ENCODE peak calls at places on chromosomes 4 and X, in eight cellular contexts. One of them, this sample, is unnamed.

GRCh38 chrX:31237189-31237588 is 165.3 kb upstream of the FTHL17 start:
- DNase-seq in AG08395: no peak
- DNase-seq in ascending aorta: no peak
- DNase-seq in NCI-H1092: no peak
- DNase-seq in EH: no peak
- DNase-seq in PC-3: no peak
- DNase-seq in NCI-H1105 treated with DMSO at 0.1 percent for 48 hours: no peak
- DNase-seq in effector memory CD4-positive, alpha-beta T cell: no peak
- DNase-seq in this sample: no peak

GRCh38 chrX:41332408-41332987 is 1.5 kb upstream of the DDX3X start:
- DNase-seq in effector memory CD4-positive, alpha-beta T cell: no peak
- DNase-seq in ascending aorta: no peak
- DNase-seq in AG08395: no peak
- DNase-seq in EH: peak
- DNase-seq in NCI-H1105 treated with DMSO at 0.1 percent for 48 hours: peak
- DNase-seq in PC-3: no peak
- DNase-seq in NCI-H1092: no peak
- DNase-seq in this sample: no peak

GRCh38 chr4:138602664-138603063 is 360.5 kb upstream of the SLC7A11 start:
- DNase-seq in NCI-H1092: no peak
- DNase-seq in PC-3: no peak
- DNase-seq in NCI-H1105 treated with DMSO at 0.1 percent for 48 hours: no peak
- DNase-seq in effector memory CD4-positive, alpha-beta T cell: no peak
- DNase-seq in AG08395: peak
- DNase-seq in EH: peak
- DNase-seq in ascending aorta: no peak
- DNase-seq in this sample: no peak

GRCh38 chr4:113355550-113356371 is 306.3 kb downstream of the ANK2 start:
- DNase-seq in AG08395: peak
- DNase-seq in EH: peak
- DNase-seq in NCI-H1105 treated with DMSO at 0.1 percent for 48 hours: no peak
- DNase-seq in ascending aorta: no peak
- DNase-seq in PC-3: peak
- DNase-seq in effector memory CD4-positive, alpha-beta T cell: peak
- DNase-seq in NCI-H1092: no peak
- DNase-seq in this sample: peak

GRCh38 chr4:38560763-38561558 is 103.0 kb upstream of the KLF3 start:
- DNase-seq in EH: no peak
- DNase-seq in PC-3: peak
- DNase-seq in NCI-H1105 treated with DMSO at 0.1 percent for 48 hours: no peak
- DNase-seq in ascending aorta: no peak
- DNase-seq in AG08395: no peak
- DNase-seq in NCI-H1092: no peak
- DNase-seq in effector memory CD4-positive, alpha-beta T cell: no peak
- DNase-seq in this sample: no peak

GRCh38 chr4:80192937-80193336 is 4.4 kb upstream of the PRDM8 start:
- DNase-seq in PC-3: peak
- DNase-seq in NCI-H1092: no peak
- DNase-seq in effector memory CD4-positive, alpha-beta T cell: no peak
- DNase-seq in NCI-H1105 treated with DMSO at 0.1 percent for 48 hours: no peak
- DNase-seq in EH: peak
- DNase-seq in AG08395: peak
- DNase-seq in ascending aorta: no peak
- DNase-seq in this sample: no peak

GRCh38 chr4:88320174-88320779 is 35.9 kb upstream of the PPM1K start:
- DNase-seq in AG08395: no peak
- DNase-seq in EH: no peak
- DNase-seq in NCI-H1092: no peak
- DNase-seq in ascending aorta: no peak
- DNase-seq in PC-3: peak
- DNase-seq in NCI-H1105 treated with DMSO at 0.1 percent for 48 hours: no peak
- DNase-seq in effector memory CD4-positive, alpha-beta T cell: no peak
- DNase-seq in this sample: no peak

GRCh38 chrX:270848-271367 is 10.3 kb upstream of the PLCXD1 start:
- DNase-seq in NCI-H1092: no peak
- DNase-seq in effector memory CD4-positive, alpha-beta T cell: no peak
- DNase-seq in PC-3: no peak
- DNase-seq in ascending aorta: no peak
- DNase-seq in AG08395: no peak
- DNase-seq in EH: no peak
- DNase-seq in NCI-H1105 treated with DMSO at 0.1 percent for 48 hours: no peak
- DNase-seq in this sample: no peak

GRCh38 chrX:109710181-109710580 is 22.9 kb downstream of the ACSL4 start:
- DNase-seq in PC-3: no peak
- DNase-seq in NCI-H1092: no peak
- DNase-seq in effector memory CD4-positive, alpha-beta T cell: no peak
- DNase-seq in AG08395: no peak
- DNase-seq in EH: no peak
- DNase-seq in ascending aorta: no peak
- DNase-seq in NCI-H1105 treated with DMSO at 0.1 percent for 48 hours: no peak
- DNase-seq in this sample: no peak

GRCh38 chr4:158112612-158113011 is 60.2 kb downstream of the GASK1B start:
- DNase-seq in EH: no peak
- DNase-seq in PC-3: no peak
- DNase-seq in ascending aorta: no peak
- DNase-seq in NCI-H1105 treated with DMSO at 0.1 percent for 48 hours: no peak
- DNase-seq in NCI-H1092: no peak
- DNase-seq in effector memory CD4-positive, alpha-beta T cell: no peak
- DNase-seq in AG08395: no peak
- DNase-seq in this sample: no peak

GRCh38 chr4:161714022-161714751 is 449.6 kb downstream of the FSTL5 start:
- DNase-seq in NCI-H1105 treated with DMSO at 0.1 percent for 48 hours: no peak
- DNase-seq in ascending aorta: no peak
- DNase-seq in AG08395: peak
- DNase-seq in effector memory CD4-positive, alpha-beta T cell: no peak
- DNase-seq in NCI-H1092: no peak
- DNase-seq in PC-3: peak
- DNase-seq in EH: peak
- DNase-seq in this sample: no peak

GRCh38 chr4:98801259-98801725 is 127.6 kb downstream of the EIF4E start:
- DNase-seq in AG08395: no peak
- DNase-seq in NCI-H1105 treated with DMSO at 0.1 percent for 48 hours: no peak
- DNase-seq in ascending aorta: no peak
- DNase-seq in effector memory CD4-positive, alpha-beta T cell: no peak
- DNase-seq in NCI-H1092: no peak
- DNase-seq in PC-3: no peak
- DNase-seq in EH: no peak
- DNase-seq in this sample: no peak

GRCh38 chr4:52823478-52824092 is 38.5 kb upstream of the RASL11B start:
- DNase-seq in EH: no peak
- DNase-seq in PC-3: peak
- DNase-seq in effector memory CD4-positive, alpha-beta T cell: no peak
- DNase-seq in NCI-H1092: no peak
- DNase-seq in AG08395: no peak
- DNase-seq in ascending aorta: no peak
- DNase-seq in NCI-H1105 treated with DMSO at 0.1 percent for 48 hours: no peak
- DNase-seq in this sample: no peak

GRCh38 chrX:119573840-119574393 is 446 bp upstream of the UBE2A start:
- DNase-seq in NCI-H1105 treated with DMSO at 0.1 percent for 48 hours: no peak
- DNase-seq in EH: peak
- DNase-seq in effector memory CD4-positive, alpha-beta T cell: peak
- DNase-seq in NCI-H1092: no peak
- DNase-seq in ascending aorta: no peak
- DNase-seq in AG08395: peak
- DNase-seq in PC-3: peak
- DNase-seq in this sample: no peak

GRCh38 chrX:64642482-64642881 is 247.2 kb upstream of the MTMR8 start:
- DNase-seq in EH: no peak
- DNase-seq in PC-3: no peak
- DNase-seq in NCI-H1092: no peak
- DNase-seq in NCI-H1105 treated with DMSO at 0.1 percent for 48 hours: no peak
- DNase-seq in effector memory CD4-positive, alpha-beta T cell: no peak
- DNase-seq in ascending aorta: no peak
- DNase-seq in AG08395: no peak
- DNase-seq in this sample: no peak

GRCh38 chr4:23577398-23577797 is 312.4 kb downstream of the PPARGC1A start:
- DNase-seq in NCI-H1105 treated with DMSO at 0.1 percent for 48 hours: no peak
- DNase-seq in AG08395: no peak
- DNase-seq in NCI-H1092: no peak
- DNase-seq in EH: no peak
- DNase-seq in ascending aorta: no peak
- DNase-seq in PC-3: no peak
- DNase-seq in effector memory CD4-positive, alpha-beta T cell: no peak
- DNase-seq in this sample: no peak

GRCh38 chrX:114976321-114976720 is 41.1 kb downstream of the IL13RA2 start:
- DNase-seq in NCI-H1105 treated with DMSO at 0.1 percent for 48 hours: no peak
- DNase-seq in effector memory CD4-positive, alpha-beta T cell: no peak
- DNase-seq in NCI-H1092: no peak
- DNase-seq in ascending aorta: no peak
- DNase-seq in PC-3: peak
- DNase-seq in EH: peak
- DNase-seq in AG08395: peak
- DNase-seq in this sample: no peak

GRCh38 chr4:147645099-147645498 is 27.9 kb downstream of the TMEM184C start:
- DNase-seq in AG08395: no peak
- DNase-seq in EH: no peak
- DNase-seq in PC-3: no peak
- DNase-seq in effector memory CD4-positive, alpha-beta T cell: no peak
- DNase-seq in NCI-H1105 treated with DMSO at 0.1 percent for 48 hours: no peak
- DNase-seq in NCI-H1092: no peak
- DNase-seq in ascending aorta: no peak
- DNase-seq in this sample: no peak

GRCh38 chr4:22483551-22483981 is 32.3 kb downstream of the ADGRA3 start:
- DNase-seq in AG08395: peak
- DNase-seq in NCI-H1092: no peak
- DNase-seq in effector memory CD4-positive, alpha-beta T cell: no peak
- DNase-seq in ascending aorta: no peak
- DNase-seq in NCI-H1105 treated with DMSO at 0.1 percent for 48 hours: no peak
- DNase-seq in EH: peak
- DNase-seq in PC-3: peak
- DNase-seq in this sample: no peak

GRCh38 chrX:129597905-129598304 is 56.9 kb downstream of the APLN start:
- DNase-seq in NCI-H1105 treated with DMSO at 0.1 percent for 48 hours: no peak
- DNase-seq in ascending aorta: no peak
- DNase-seq in AG08395: no peak
- DNase-seq in EH: no peak
- DNase-seq in effector memory CD4-positive, alpha-beta T cell: no peak
- DNase-seq in NCI-H1092: no peak
- DNase-seq in PC-3: no peak
- DNase-seq in this sample: no peak

This sample was measured in natural killer cell.